ENCODE peak calls at places on chromosomes 11 and 22, in nine cellular contexts. One of them, this sample, is unnamed.

GRCh38 chr11:125193158-125193557 is 28.6 kb downstream of the PKNOX2 start:
- DNase-seq in sigmoid colon: no peak
- DNase-seq in SJSA1: no peak
- DNase-seq in neuronal stem cell: no peak
- DNase-seq in CD8-positive, alpha-beta T cell: no peak
- DNase-seq in ovary: no peak
- DNase-seq in tibial artery: no peak
- DNase-seq in small intestine: no peak
- DNase-seq in H9: no peak
- DNase-seq in this sample: no peak

GRCh38 chr11:128551641-128552335 is 35.6 kb downstream of the ETS1 start:
- DNase-seq in sigmoid colon: no peak
- DNase-seq in SJSA1: no peak
- DNase-seq in neuronal stem cell: no peak
- DNase-seq in CD8-positive, alpha-beta T cell: no peak
- DNase-seq in ovary: no peak
- DNase-seq in tibial artery: no peak
- DNase-seq in small intestine: no peak
- DNase-seq in H9: no peak
- DNase-seq in this sample: no peak

GRCh38 chr11:61353109-61354067 is 8.3 kb downstream of the CYB561A3 start:
- DNase-seq in sigmoid colon: no peak
- DNase-seq in SJSA1: no peak
- DNase-seq in neuronal stem cell: no peak
- DNase-seq in CD8-positive, alpha-beta T cell: no peak
- DNase-seq in ovary: no peak
- DNase-seq in tibial artery: no peak
- DNase-seq in small intestine: peak; percentile 89
- DNase-seq in H9: no peak
- DNase-seq in this sample: no peak

GRCh38 chr22:37661160-37661924 is 2.8 kb downstream of the PDXP start:
- DNase-seq in sigmoid colon: no peak
- DNase-seq in SJSA1: peak; percentile 90
- DNase-seq in neuronal stem cell: no peak
- DNase-seq in CD8-positive, alpha-beta T cell: no peak
- DNase-seq in ovary: peak; percentile 37
- DNase-seq in tibial artery: no peak
- DNase-seq in small intestine: no peak
- DNase-seq in H9: no peak
- DNase-seq in this sample: no peak

GRCh38 chr11:22340803-22341581 is 2.8 kb downstream of the SLC17A6 start:
- DNase-seq in sigmoid colon: no peak
- DNase-seq in SJSA1: no peak
- DNase-seq in neuronal stem cell: no peak
- DNase-seq in CD8-positive, alpha-beta T cell: no peak
- DNase-seq in ovary: no peak
- DNase-seq in tibial artery: no peak
- DNase-seq in small intestine: no peak
- DNase-seq in H9: peak; percentile 73
- DNase-seq in this sample: no peak

GRCh38 chr11:134613646-134614045 is 201.6 kb upstream of the B3GAT1 start:
- DNase-seq in sigmoid colon: no peak
- DNase-seq in SJSA1: no peak
- DNase-seq in neuronal stem cell: no peak
- DNase-seq in CD8-positive, alpha-beta T cell: no peak
- DNase-seq in ovary: no peak
- DNase-seq in tibial artery: no peak
- DNase-seq in small intestine: no peak
- DNase-seq in H9: no peak
- DNase-seq in this sample: no peak

GRCh38 chr11:47923667-47924066 is 56.7 kb upstream of the PTPRJ start:
- DNase-seq in sigmoid colon: peak; percentile 76
- DNase-seq in SJSA1: no peak
- DNase-seq in neuronal stem cell: no peak
- DNase-seq in CD8-positive, alpha-beta T cell: no peak
- DNase-seq in ovary: no peak
- DNase-seq in tibial artery: peak; percentile 49
- DNase-seq in small intestine: no peak
- DNase-seq in H9: no peak
- DNase-seq in this sample: no peak

GRCh38 chr22:42273855-42274451 is 3.5 kb upstream of the TCF20 start:
- DNase-seq in sigmoid colon: peak; percentile 34
- DNase-seq in SJSA1: no peak
- DNase-seq in neuronal stem cell: no peak
- DNase-seq in CD8-positive, alpha-beta T cell: no peak
- DNase-seq in ovary: no peak
- DNase-seq in tibial artery: no peak
- DNase-seq in small intestine: no peak
- DNase-seq in H9: peak; percentile 70
- DNase-seq in this sample: no peak

GRCh38 chr11:73141031-73141308 is 1.1 kb downstream of the FCHSD2 start:
- DNase-seq in sigmoid colon: no peak
- DNase-seq in SJSA1: no peak
- DNase-seq in neuronal stem cell: peak; percentile 8
- DNase-seq in CD8-positive, alpha-beta T cell: no peak
- DNase-seq in ovary: no peak
- DNase-seq in tibial artery: peak; percentile 37
- DNase-seq in small intestine: no peak
- DNase-seq in H9: no peak
- DNase-seq in this sample: no peak

GRCh38 chr11:84549221-84549620 is 1077.9 kb downstream of the DLG2 start:
- DNase-seq in sigmoid colon: no peak
- DNase-seq in SJSA1: no peak
- DNase-seq in neuronal stem cell: no peak
- DNase-seq in CD8-positive, alpha-beta T cell: no peak
- DNase-seq in ovary: no peak
- DNase-seq in tibial artery: no peak
- DNase-seq in small intestine: no peak
- DNase-seq in H9: no peak
- DNase-seq in this sample: no peak

DNA sequence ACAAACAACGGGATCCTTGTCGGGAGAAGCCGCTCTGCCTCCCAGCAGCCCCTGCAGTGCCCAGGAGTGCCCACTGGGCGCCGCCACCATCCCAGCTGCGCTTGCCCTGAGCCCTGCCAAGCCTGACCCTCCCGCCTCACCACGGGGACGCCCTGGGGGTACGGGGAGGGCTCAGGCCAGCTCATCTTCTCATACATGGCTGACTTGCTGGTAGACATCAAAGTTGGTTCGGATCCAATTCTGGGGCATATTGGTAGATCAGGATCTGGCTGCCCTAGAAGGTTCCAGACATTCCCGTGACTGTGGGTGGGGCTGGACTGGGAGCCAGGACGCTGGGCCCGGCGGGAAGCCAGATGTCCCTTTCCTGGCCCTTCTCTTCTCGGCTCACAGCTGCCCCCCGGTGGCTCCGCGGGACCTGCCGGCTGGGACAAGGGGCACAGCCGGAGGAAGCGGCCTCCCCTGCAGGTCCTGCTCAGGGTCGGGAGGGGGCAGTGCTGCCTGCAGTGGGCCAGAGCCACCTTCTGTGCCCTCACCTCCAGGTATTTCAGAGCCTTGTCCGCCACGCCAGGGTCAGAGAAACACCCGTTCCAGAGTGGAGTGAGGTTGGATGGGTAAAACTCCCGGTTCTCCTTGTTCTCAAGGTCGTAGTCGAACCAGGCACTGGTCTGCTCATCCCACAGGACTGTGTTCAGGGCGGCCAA is 10.6 kb upstream of the TREH start:
- DNase-seq in sigmoid colon: peak; percentile 90
- DNase-seq in SJSA1: peak; percentile 93
- DNase-seq in neuronal stem cell: peak; percentile 81
- DNase-seq in CD8-positive, alpha-beta T cell: peak; percentile 92
- DNase-seq in ovary: peak; percentile 91
- DNase-seq in tibial artery: peak; percentile 76
- DNase-seq in small intestine: peak; percentile 97
- DNase-seq in H9: peak; percentile 98
- DNase-seq in this sample: peak; percentile 95
- H3K4me1 ChIP-seq in sigmoid colon: peaks cover 18% of the 10 kb centered on the region
- H3K4me1 ChIP-seq in SJSA1: no peaks in the 10 kb centered on the region
- H3K4me1 ChIP-seq in neuronal stem cell: no peaks in the 10 kb centered on the region
- H3K4me1 ChIP-seq in CD8-positive, alpha-beta T cell: peaks cover 54% of the 10 kb centered on the region
- H3K4me1 ChIP-seq in ovary: peaks cover 3% of the 10 kb centered on the region
- H3K4me1 ChIP-seq in tibial artery: peaks cover 17% of the 10 kb centered on the region
- H3K4me1 ChIP-seq in small intestine: no peaks in the 10 kb centered on the region
- H3K4me1 ChIP-seq in H9: peaks cover 3% of the 10 kb centered on the region
- H3K4me1 ChIP-seq in this sample: peaks cover 13% of the 10 kb centered on the region

GRCh38 chr11:50174189-50174588 is 141.5 kb downstream of the OR4C45 start:
- DNase-seq in sigmoid colon: no peak
- DNase-seq in SJSA1: no peak
- DNase-seq in neuronal stem cell: no peak
- DNase-seq in CD8-positive, alpha-beta T cell: no peak
- DNase-seq in ovary: no peak
- DNase-seq in tibial artery: no peak
- DNase-seq in small intestine: no peak
- DNase-seq in H9: no peak
- DNase-seq in this sample: no peak

GRCh38 chr11:50170115-50170514 is 137.4 kb downstream of the OR4C45 start:
- DNase-seq in sigmoid colon: no peak
- DNase-seq in SJSA1: no peak
- DNase-seq in neuronal stem cell: no peak
- DNase-seq in CD8-positive, alpha-beta T cell: no peak
- DNase-seq in ovary: no peak
- DNase-seq in tibial artery: no peak
- DNase-seq in small intestine: no peak
- DNase-seq in H9: no peak
- DNase-seq in this sample: no peak

GRCh38 chr11:50174975-50175374 is 142.3 kb downstream of the OR4C45 start:
- DNase-seq in sigmoid colon: no peak
- DNase-seq in SJSA1: no peak
- DNase-seq in neuronal stem cell: no peak
- DNase-seq in CD8-positive, alpha-beta T cell: no peak
- DNase-seq in ovary: no peak
- DNase-seq in tibial artery: no peak
- DNase-seq in small intestine: no peak
- DNase-seq in H9: no peak
- DNase-seq in this sample: no peak

GRCh38 chr11:50164050-50164449 is 131.4 kb downstream of the OR4C45 start:
- DNase-seq in sigmoid colon: no peak
- DNase-seq in SJSA1: no peak
- DNase-seq in neuronal stem cell: no peak
- DNase-seq in CD8-positive, alpha-beta T cell: no peak
- DNase-seq in ovary: no peak
- DNase-seq in tibial artery: no peak
- DNase-seq in small intestine: no peak
- DNase-seq in H9: no peak
- DNase-seq in this sample: no peak

DNA sequence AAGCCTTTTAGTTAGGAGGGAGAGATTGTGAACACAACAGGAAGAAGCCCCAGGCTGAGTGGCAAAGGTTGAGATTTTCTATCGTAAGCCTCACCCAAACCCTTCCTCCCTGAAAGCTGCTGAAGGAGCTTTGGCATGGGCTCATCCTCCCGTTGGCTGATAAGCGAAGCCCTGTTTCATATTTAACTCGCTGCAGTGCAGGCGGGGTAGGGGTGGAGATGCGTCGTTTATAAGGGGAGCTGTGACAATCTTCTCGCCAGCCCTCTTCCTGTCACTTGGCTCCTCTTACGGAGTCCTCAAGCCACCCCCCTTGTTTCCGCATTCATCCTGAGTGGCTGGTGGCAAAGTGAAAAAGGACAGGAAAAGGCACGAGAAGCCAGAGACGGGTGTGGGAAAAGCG is 137.0 kb downstream of the OR4C45 start:
- DNase-seq in sigmoid colon: no peak
- DNase-seq in SJSA1: no peak
- DNase-seq in neuronal stem cell: no peak
- DNase-seq in CD8-positive, alpha-beta T cell: no peak
- DNase-seq in ovary: no peak
- DNase-seq in tibial artery: no peak
- DNase-seq in small intestine: no peak
- DNase-seq in H9: no peak
- DNase-seq in this sample: no peak
- H3K9me3 ChIP-seq in sigmoid colon: no peaks in the 10 kb centered on the region
- H3K9me3 ChIP-seq in SJSA1: no peaks in the 10 kb centered on the region
- H3K9me3 ChIP-seq in neuronal stem cell: peaks cover 12% of the 10 kb centered on the region
- H3K9me3 ChIP-seq in CD8-positive, alpha-beta T cell: no peaks in the 10 kb centered on the region
- H3K9me3 ChIP-seq in ovary: no peaks in the 10 kb centered on the region
- H3K9me3 ChIP-seq in tibial artery: no peaks in the 10 kb centered on the region
- H3K9me3 ChIP-seq in small intestine: peaks cover 2% of the 10 kb centered on the region
- H3K9me3 ChIP-seq in H9: peaks cover 82% of the 10 kb centered on the region
- H3K9me3 ChIP-seq in this sample: peaks cover 2% of the 10 kb centered on the region

GRCh38 chr11:111944139-111944538 is 7.0 kb downstream of the DIXDC1 start:
- DNase-seq in sigmoid colon: no peak
- DNase-seq in SJSA1: no peak
- DNase-seq in neuronal stem cell: no peak
- DNase-seq in CD8-positive, alpha-beta T cell: no peak
- DNase-seq in ovary: no peak
- DNase-seq in tibial artery: no peak
- DNase-seq in small intestine: no peak
- DNase-seq in H9: no peak
- DNase-seq in this sample: no peak
- H3K4me1 ChIP-seq in sigmoid colon: peaks cover 22% of the 10 kb centered on the region
- H3K4me1 ChIP-seq in SJSA1: peaks cover 43% of the 10 kb centered on the region
- H3K4me1 ChIP-seq in neuronal stem cell: no peaks in the 10 kb centered on the region
- H3K4me1 ChIP-seq in CD8-positive, alpha-beta T cell: peaks cover 10% of the 10 kb centered on the region
- H3K4me1 ChIP-seq in ovary: peaks cover 3% of the 10 kb centered on the region
- H3K4me1 ChIP-seq in tibial artery: peaks cover 24% of the 10 kb centered on the region
- H3K4me1 ChIP-seq in small intestine: no peaks in the 10 kb centered on the region
- H3K4me1 ChIP-seq in H9: no peaks in the 10 kb centered on the region
- H3K4me1 ChIP-seq in this sample: no peaks in the 10 kb centered on the region

DNA sequence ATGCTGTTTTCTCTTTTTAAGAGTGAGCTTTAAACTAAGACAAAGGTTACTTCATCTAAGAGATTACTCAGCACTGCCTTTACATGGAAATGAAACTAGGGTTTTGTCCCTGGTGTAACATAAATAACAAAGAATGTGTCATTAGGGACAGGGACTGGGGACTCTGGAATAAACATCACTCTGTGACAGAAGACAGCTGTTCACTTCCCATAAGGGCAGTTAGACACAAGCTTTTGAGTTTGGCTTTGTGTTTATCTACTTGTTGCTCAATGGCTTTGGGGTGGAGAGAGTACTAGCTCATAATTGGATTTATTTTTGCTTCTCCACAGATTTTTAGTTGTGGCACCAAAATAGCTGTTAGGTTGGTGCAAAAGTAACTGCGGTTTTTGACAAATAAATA is 154.5 kb downstream of the OR4C45 start:
- DNase-seq in sigmoid colon: no peak
- DNase-seq in SJSA1: no peak
- DNase-seq in neuronal stem cell: no peak
- DNase-seq in CD8-positive, alpha-beta T cell: no peak
- DNase-seq in ovary: no peak
- DNase-seq in tibial artery: no peak
- DNase-seq in small intestine: no peak
- DNase-seq in H9: no peak
- DNase-seq in this sample: no peak
- H3K9me3 ChIP-seq in sigmoid colon: no peaks in the 10 kb centered on the region
- H3K9me3 ChIP-seq in SJSA1: no peaks in the 10 kb centered on the region
- H3K9me3 ChIP-seq in neuronal stem cell: peaks cover 2% of the 10 kb centered on the region
- H3K9me3 ChIP-seq in CD8-positive, alpha-beta T cell: no peaks in the 10 kb centered on the region
- H3K9me3 ChIP-seq in ovary: no peaks in the 10 kb centered on the region
- H3K9me3 ChIP-seq in tibial artery: no peaks in the 10 kb centered on the region
- H3K9me3 ChIP-seq in small intestine: no peaks in the 10 kb centered on the region
- H3K9me3 ChIP-seq in H9: peaks cover 79% of the 10 kb centered on the region
- H3K9me3 ChIP-seq in this sample: no peaks in the 10 kb centered on the region